ENCODE peak calls at places on chromosomes 4 and X, in four cellular contexts. V is HepG2, X is K562, Z is GM12878. H is an unnamed sample.
A peak's percentile ranks its signal among the peaks of the same experiment; 100 is the strongest.

GRCh38 chr4:165505991-165506779 is 127.4 kb downstream of the CPE start:
- DNase-seq in Z (no peak), V (peak; percentile 69), X (no peak), H (no peak)

GRCh38 chr4:164373021-164373420 is 380.9 kb upstream of the SMIM31 start:
- DNase-seq in Z (no peak), X (no peak), V (no peak), H (no peak)

GRCh38 chr4:8398347-8398746 is 42.2 kb downstream of the ACOX3 start:
- DNase-seq in V (no peak), X (no peak), Z (no peak), H (no peak)

GRCh38 chr4:124708517-124709300 is 3.8 kb downstream of the ANKRD50 start:
- DNase-seq in X (no peak), Z (no peak), V (no peak), H (no peak)

GRCh38 chr4:156321203-156321602 is 367.5 kb upstream of the CTSO start:
- DNase-seq in X (no peak), Z (no peak), V (no peak), H (no peak)

GRCh38 chrX:79089897-79090584 is 54.4 kb upstream of the GPR174 start:
- DNase-seq in V (no peak), X (no peak), Z (no peak), H (no peak)

GRCh38 chr4:66330125-66330524 is 659.8 kb upstream of the EPHA5 start:
- DNase-seq in V (no peak), X (no peak), Z (no peak), H (no peak)

GRCh38 chr4:5882947-5883346 is 9.9 kb downstream of the CRMP1 start:
- DNase-seq in X (no peak), Z (no peak), V (no peak), H (no peak)

GRCh38 chr4:140995058-140995457 is 138.2 kb downstream of the RNF150 start:
- DNase-seq in Z (no peak), X (no peak), V (no peak), H (no peak)

GRCh38 chr4:158769175-158769831 is 477 bp downstream of the FNIP2 start:
- DNase-seq in X (no peak), V (no peak), Z (no peak), H (peak; percentile 59)

GRCh38 chr4:158768577-158769174 is at the start of gene FNIP2:
- DNase-seq in Z (no peak), V (peak; percentile 56), X (peak; percentile 95), H (peak; percentile 73)

GRCh38 chr4:158771776-158772175 is 3.0 kb downstream of the FNIP2 start:
- DNase-seq in Z (no peak), X (no peak), V (no peak), H (no peak)

GRCh38 chr4:158766419-158767044 is 2.3 kb upstream of the FNIP2 start:
- DNase-seq in Z (no peak), V (no peak), X (no peak), H (no peak)

GRCh38 chr4:158770671-158771070 is 1.8 kb downstream of the FNIP2 start:
- DNase-seq in Z (no peak), V (no peak), X (no peak), H (no peak)
- TF ChIP-seq ATF2 in Z (no peak), V (no peak), X (no peak), H (no peak)

GRCh38 chr4:120688791-120689190 is 233.7 kb downstream of the PRDM5 start:
- DNase-seq in X (no peak), Z (no peak), V (no peak), H (no peak)

GRCh38 chr4:120685756-120686278 is 236.7 kb downstream of the PRDM5 start:
- DNase-seq in X (no peak), V (no peak), Z (no peak), H (no peak)

GRCh38 chr4:120680647-120681228 is 241.8 kb downstream of the PRDM5 start:
- DNase-seq in V (no peak), X (no peak), Z (no peak), H (no peak)

GRCh38 chr4:120682981-120683380 is 239.5 kb downstream of the PRDM5 start:
- DNase-seq in V (no peak), X (no peak), Z (no peak), H (no peak)

GRCh38 chr4:120683902-120684540 is 238.5 kb downstream of the PRDM5 start:
- DNase-seq in X (no peak), Z (no peak), V (no peak), H (no peak)
- TF ChIP-seq CBFB in X (no peak), Z (no peak), V (no peak), H (no peak)

GRCh38 chr4:106063009-106063408 is 167.7 kb downstream of the NPNT start:
- DNase-seq in X (no peak), V (no peak), Z (no peak), H (no peak)
- TF ChIP-seq ATF2 in X (no peak), V (no peak), Z (no peak), H (no peak)

GRCh38 chr4:138887741-138888140 is 127.8 kb upstream of the NOCT start:
- DNase-seq in V (no peak), Z (no peak), X (no peak), H (no peak)
- TF ChIP-seq CBFB in V (no peak), Z (no peak), X (no peak), H (no peak)